ENCODE peak calls at places on chromosome 1, in five cellular contexts. T is AG09309, O is left ventricle myocardium inferior, I is A549, V is fibroblast of pulmonary artery. W is an unnamed sample.
A peak's percentile ranks its signal among the peaks of the same experiment; 100 is the strongest.

GRCh38 chr1:111203681-111204210 is 3.3 kb upstream of the DENND2D start:
- DNase-seq in T (no peak), O (peak; percentile 72), I (no peak), V (peak; percentile 39), W (no peak)

GRCh38 chr1:246365708-246366107 is 141.4 kb downstream of the SMYD3 start:
- DNase-seq in T (no peak), O (no peak), I (no peak), V (no peak), W (no peak)

GRCh38 chr1:32600034-32600433 is 50.3 kb downstream of the ZBTB8OS start:
- DNase-seq in T (no peak), O (no peak), I (no peak), V (no peak), W (no peak)

GRCh38 chr1:116375884-116376733 is 3.1 kb downstream of the ATP1A1 start:
- DNase-seq in T (peak; percentile 40), O (peak; percentile 78), I (peak; percentile 46), V (peak; percentile 85), W (peak; percentile 59)

GRCh38 chr1:3035871-3036645 is 14.8 kb downstream of the ACTRT2 start:
- DNase-seq in T (no peak), O (no peak), I (no peak), V (no peak), W (no peak)

GRCh38 chr1:212819704-212820103 is 27.7 kb downstream of the SPATA45 start:
- DNase-seq in T (no peak), O (no peak), I (no peak), V (peak; percentile 61), W (no peak)

GRCh38 chr1:242811092-242811840 is 286.8 kb upstream of the PLD5 start:
- DNase-seq in T (no peak), O (no peak), I (peak; percentile 22), V (no peak), W (no peak)

GRCh38 chr1:160421881-160422280 is 21.5 kb downstream of the VANGL2 start:
- DNase-seq in T (no peak), O (no peak), I (no peak), V (no peak), W (no peak)

GRCh38 chr1:185567006-185567405 is 167.2 kb upstream of the HMCN1 start:
- DNase-seq in T (no peak), O (no peak), I (peak; percentile 28), V (peak; percentile 89), W (no peak)

GRCh38 chr1:185229981-185230380 is 73.0 kb downstream of the SWT1 start:
- DNase-seq in T (peak; percentile 8), O (no peak), I (no peak), V (no peak), W (no peak)

GRCh38 chr1:14390816-14391215 is 207.7 kb upstream of the KAZN start:
- DNase-seq in T (no peak), O (no peak), I (no peak), V (peak; percentile 1), W (no peak)

DNA sequence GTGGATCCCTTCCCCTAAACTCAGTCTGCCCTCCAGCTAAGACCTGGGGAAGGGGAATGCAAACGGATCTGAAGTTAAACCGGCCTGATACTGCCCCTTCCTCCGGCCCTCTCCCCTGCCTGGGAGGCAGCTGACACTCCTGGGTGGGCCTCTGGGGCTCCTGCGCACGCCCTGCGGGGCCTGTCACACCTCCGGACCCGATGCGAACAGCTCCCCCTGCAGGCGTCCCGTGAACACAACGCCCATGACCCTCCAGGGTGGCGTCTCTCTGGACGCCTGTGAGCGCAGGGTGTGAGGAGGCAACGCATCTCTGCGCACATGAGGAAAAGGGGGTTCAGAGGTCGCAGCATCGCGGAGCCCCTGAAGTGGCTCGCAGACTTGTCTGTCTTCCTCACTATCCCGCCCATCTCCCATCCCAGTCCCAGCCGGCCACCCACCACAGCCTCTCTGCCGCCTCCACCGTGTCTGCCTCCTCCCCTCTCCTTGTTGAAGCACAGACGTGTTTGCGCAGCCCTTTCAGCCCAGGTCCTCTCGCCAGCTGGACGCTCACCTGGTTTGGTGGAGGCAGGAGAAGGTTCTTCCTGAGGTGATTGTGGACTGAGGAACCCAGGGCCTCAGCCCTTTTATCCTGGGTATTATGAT is 421 bp upstream of the LCE3A start:
- DNase-seq in T (no peak), O (no peak), I (no peak), V (no peak), W (no peak)
- TF ChIP-seq CTCF in T (peak; percentile 4), O (no peak), I (peak; percentile 6), V (no peak), W (peak; percentile 23)

DNA sequence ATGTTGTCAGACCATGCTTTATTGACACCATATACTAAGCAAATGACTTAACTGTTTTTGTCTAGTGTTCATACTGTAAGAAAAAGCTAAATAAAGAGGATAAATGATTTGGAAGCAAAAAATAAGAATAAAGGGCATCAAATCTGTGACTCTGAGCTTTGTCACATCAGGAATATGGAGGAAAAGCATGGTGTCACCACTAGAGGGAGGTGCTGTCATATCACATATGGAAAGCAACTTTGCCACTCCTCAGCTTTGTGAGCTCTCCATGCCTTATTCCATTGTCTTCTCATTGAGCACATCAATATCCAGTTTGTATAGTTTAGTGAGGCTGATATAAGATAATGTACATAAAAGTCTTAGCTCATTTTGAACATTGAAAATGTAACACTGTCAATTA is 20.8 kb upstream of the GBP1 start:
- DNase-seq in T (no peak), O (no peak), I (no peak), V (peak; percentile 73), W (peak; percentile 21)
- TF ChIP-seq CTCF in T (peak; percentile 57), O (peak; percentile 71), I (no peak), V (peak; percentile 63), W (peak; percentile 47)

GRCh38 chr1:154696001-154696400 is 88.0 kb upstream of the ADAR start:
- DNase-seq in T (no peak), O (no peak), I (no peak), V (peak; percentile 18), W (no peak)
- TF ChIP-seq CTCF in T (peak; percentile 41), O (peak; percentile 29), I (no peak), V (peak; percentile 46), W (peak; percentile 29)

DNA sequence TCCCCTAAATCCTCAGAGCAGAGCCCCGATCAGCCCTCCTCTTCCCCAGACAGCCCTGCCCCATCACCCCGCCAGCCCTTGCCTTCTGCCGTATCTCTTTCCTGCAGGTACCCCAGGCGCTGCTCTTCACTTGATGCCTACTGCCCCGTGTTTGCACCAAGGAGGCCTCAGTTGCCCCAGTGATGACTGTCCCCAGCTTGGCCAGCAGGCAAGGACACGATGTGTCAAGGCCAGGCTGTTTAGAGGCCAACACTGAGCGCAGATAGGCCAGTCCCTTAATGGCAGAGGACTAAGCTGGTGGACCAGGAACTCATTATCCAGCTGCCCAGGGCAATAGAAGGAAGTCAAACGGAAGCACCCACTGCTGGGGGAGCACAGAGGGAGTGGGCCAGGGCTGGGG is 68.4 kb downstream of the CAMK2N1 start:
- DNase-seq in T (no peak), O (no peak), I (no peak), V (no peak), W (no peak)
- TF ChIP-seq CTCF in T (no peak), O (no peak), I (no peak), V (no peak), W (no peak)

GRCh38 chr1:46718727-46719622 is at the start of gene EFCAB14:
- DNase-seq in T (peak; percentile 47), O (peak; percentile 96), I (peak; percentile 91), V (peak; percentile 89), W (peak; percentile 92)
- TF ChIP-seq CTCF in T (no peak), O (no peak), I (no peak), V (no peak), W (no peak)